ENCODE peak calls at places on chromosomes 3 and 15, in four cellular contexts. Q is body of pancreas, M is spleen, S is mesendoderm. C is an unnamed sample.

GRCh38 chr3:133804896-133805295 is 719 bp upstream of the SRPRB start:
- DNase-seq in S (no peak), M (no peak), Q (no peak), C (no peak)

GRCh38 chr3:41205591-41205990 is 6.3 kb downstream of the CTNNB1 start:
- DNase-seq in S (no peak), Q (no peak), M (no peak), C (no peak)

GRCh38 chr3:107367353-107367752 is 9.9 kb upstream of the CCDC54 start:
- DNase-seq in S (peak; percentile 58), M (no peak), Q (peak; percentile 13), C (no peak)

GRCh38 chr3:49718419-49719213 is 868 bp downstream of the AMIGO3 start:
- DNase-seq in Q (peak; percentile 43), S (no peak), M (peak; percentile 85), C (no peak)

GRCh38 chr3:62109534-62109933 is 263.8 kb downstream of the FEZF2 start:
- DNase-seq in S (peak; percentile 80), Q (no peak), M (no peak), C (peak; percentile 85)

GRCh38 chr15:60000113-60000823 is 3.8 kb upstream of the FOXB1 start:
- DNase-seq in M (no peak), Q (no peak), S (peak; percentile 72), C (peak; percentile 58)

GRCh38 chr3:15108869-15109268 is 9.9 kb upstream of the RBSN start:
- DNase-seq in S (no peak), Q (no peak), M (no peak), C (no peak)

GRCh38 chr3:39935261-39935660 is 125.9 kb downstream of the MYRIP start:
- DNase-seq in M (no peak), Q (no peak), S (peak; percentile 23), C (no peak)

GRCh38 chr3:74003712-74004111 is 379.0 kb upstream of the PDZRN3 start:
- DNase-seq in M (no peak), Q (no peak), S (no peak), C (no peak)

GRCh38 chr3:167742338-167742737 is 6.8 kb downstream of the SERPINI1 start:
- DNase-seq in M (no peak), S (no peak), Q (no peak), C (no peak)

GRCh38 chr3:128270559-128271492 is 117.5 kb downstream of the EEFSEC start:
- DNase-seq in S (peak; percentile 81), M (no peak), Q (no peak), C (no peak)

GRCh38 chr3:14680716-14681115 is 5.8 kb downstream of the C3orf20 start:
- DNase-seq in Q (no peak), S (no peak), M (no peak), C (peak; percentile 54)

GRCh38 chr15:95921404-95921803 is 409.1 kb upstream of the NR2F2 start:
- DNase-seq in M (no peak), Q (no peak), S (no peak), C (no peak)

GRCh38 chr15:67146875-67147381 is 81.5 kb downstream of the SMAD3 start:
- DNase-seq in S (peak; percentile 71), M (no peak), Q (no peak), C (peak; percentile 85)

GRCh38 chr3:189188466-189188865 is 16.7 kb downstream of the TPRG1 start:
- DNase-seq in Q (peak; percentile 16), M (no peak), S (no peak), C (no peak)

GRCh38 chr15:69578792-69579587 is 126.4 kb downstream of the RPLP1 start:
- DNase-seq in S (peak; percentile 47), Q (peak; percentile 95), M (peak; percentile 83), C (no peak)

GRCh38 chr15:88002721-88003120 is 253.8 kb downstream of the NTRK3 start:
- DNase-seq in Q (no peak), M (no peak), S (no peak), C (no peak)

GRCh38 chr15:88610756-88611231 is 10.3 kb upstream of the AEN start:
- DNase-seq in M (no peak), S (peak; percentile 86), Q (no peak), C (no peak)

GRCh38 chr15:90230610-90231009 is 3.1 kb downstream of the CIB1 start:
- DNase-seq in Q (no peak), M (peak; percentile 83), S (no peak), C (no peak)

GRCh38 chr3:82100378-82100777 is 338.9 kb upstream of the GBE1 start:
- DNase-seq in M (no peak), S (peak; percentile 40), Q (no peak), C (peak; percentile 47)

GRCh38 chr3:79657076-79657475 is 110.7 kb downstream of the ROBO1 start:
- DNase-seq in M (no peak), S (no peak), Q (no peak), C (no peak)

GRCh38 chr15:67024322-67024997 is 40.9 kb upstream of the SMAD3 start:
- DNase-seq in Q (peak; percentile 88), S (peak; percentile 59), M (no peak), C (peak; percentile 90)

GRCh38 chr3:131223373-131224289 is 157.9 kb upstream of the NUDT16 start:
- DNase-seq in M (no peak), Q (no peak), S (no peak), C (no peak)

GRCh38 chr3:124033360-124034015 is 41.6 kb upstream of the ROPN1 start:
- DNase-seq in M (peak; percentile 75), Q (peak; percentile 21), S (peak; percentile 9), C (no peak)

GRCh38 chr3:4986175-4986610 is 7.0 kb downstream of the BHLHE40 start:
- DNase-seq in S (no peak), Q (no peak), M (no peak), C (no peak)

GRCh38 chr3:133097214-133097613 is 59.0 kb downstream of the TMEM108 start:
- DNase-seq in Q (no peak), M (no peak), S (no peak), C (no peak)

GRCh38 chr15:31605467-31605931 is 278.9 kb downstream of the KLF13 start:
- DNase-seq in Q (no peak), M (no peak), S (peak; percentile 47), C (peak; percentile 78)

GRCh38 chr3:63635186-63635585 is 17.3 kb upstream of the SNTN start:
- DNase-seq in Q (no peak), M (no peak), S (no peak), C (no peak)

GRCh38 chr15:83206971-83207621 is 527 bp downstream of the HDGFL3 start:
- DNase-seq in Q (peak; percentile 35), M (peak; percentile 82), S (peak; percentile 62), C (peak; percentile 52)
- H3K4me3 ChIP-seq in Q (peak overlapping the region; percentile 78), M (peak overlapping the region; percentile 90), S (peak overlapping the region; percentile 93), C (peak overlapping the region; percentile 95)

GRCh38 chr3:99901200-99901926 is 83.7 kb downstream of the CMSS1 start:
- DNase-seq in Q (no peak), S (no peak), M (no peak), C (peak; percentile 67)
- H3K27ac ChIP-seq in Q (peak overlapping the region; percentile 41), S (no peak overlapping the region), M (peak overlapping the region; percentile 37), C (peak overlapping the region; percentile 36)

GRCh38 chr3:64685800-64686445 is 1.9 kb downstream of the ADAMTS9 start:
- DNase-seq in S (peak; percentile 94), M (peak; percentile 86), Q (peak; percentile 81), C (peak; percentile 72)
- H3K4me3 ChIP-seq in S (peak overlapping the region; percentile 59), M (peak overlapping the region; percentile 72), Q (peak overlapping the region; percentile 28), C (peak overlapping the region; percentile 59)

DNA sequence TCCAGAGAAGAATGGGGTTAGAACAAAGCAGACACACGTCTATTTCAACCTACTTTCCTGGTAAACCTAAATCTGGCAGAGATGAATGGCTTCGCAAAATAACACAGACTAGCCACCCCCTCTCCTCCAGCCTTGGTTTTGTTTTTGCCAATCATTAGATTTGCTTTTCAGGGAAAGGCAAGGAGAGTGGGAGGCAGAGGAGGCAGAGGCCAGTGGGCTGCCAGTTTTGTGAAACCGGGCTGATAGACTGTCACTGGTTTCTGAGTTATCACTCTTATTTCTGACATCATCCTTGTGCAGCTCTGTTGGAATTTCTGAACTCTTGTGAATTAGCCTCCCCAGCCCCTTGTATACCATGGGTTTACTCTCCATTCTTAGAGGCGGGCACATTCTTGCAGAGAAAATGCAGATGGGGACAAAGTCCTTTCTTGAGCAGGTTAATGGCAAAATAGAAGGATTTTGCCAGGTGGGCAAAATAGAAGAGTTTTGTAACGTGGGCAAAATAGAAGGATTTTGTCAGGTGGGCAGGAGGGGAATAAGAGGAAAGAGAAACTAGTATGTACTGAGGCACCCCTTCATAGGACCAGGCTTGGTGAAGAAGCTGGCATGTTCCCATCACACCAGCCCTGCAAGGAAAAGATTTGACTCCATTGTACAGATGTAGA is 3.2 kb upstream of the FEM1B start:
- DNase-seq in Q (no peak), S (no peak), M (no peak), C (no peak)
- H3K27ac ChIP-seq in Q (no peak overlapping the region), S (no peak overlapping the region), M (no peak overlapping the region), C (no peak overlapping the region)

GRCh38 chr3:16554126-16554525 is 40.6 kb upstream of the RFTN1 start:
- DNase-seq in S (no peak), Q (no peak), M (no peak), C (no peak)
- H3K4me3 ChIP-seq in S (no peak overlapping the region), Q (no peak overlapping the region), M (no peak overlapping the region), C (no peak overlapping the region)

DNA sequence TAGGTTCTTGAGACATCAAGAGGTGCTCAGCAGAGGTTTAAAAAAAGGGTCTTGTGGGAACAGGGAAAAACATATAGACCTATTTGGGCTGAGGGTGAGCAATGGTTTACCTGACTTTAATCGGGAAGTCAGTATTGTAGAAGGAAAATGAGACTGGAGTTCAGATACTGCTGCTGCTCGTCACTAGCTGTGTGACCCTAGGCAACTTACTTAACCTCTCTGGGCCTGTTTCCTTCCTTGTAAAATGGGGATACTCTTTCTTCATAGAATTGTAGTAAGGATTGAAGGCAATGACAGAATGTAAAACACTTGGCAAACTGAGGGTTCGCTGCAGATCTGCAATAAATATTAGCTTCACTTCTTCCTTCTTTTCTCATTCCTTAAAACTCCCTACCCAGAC is 327.5 kb upstream of the PROK2 start:
- DNase-seq in Q (no peak), S (no peak), M (no peak), C (no peak)
- H3K27ac ChIP-seq in Q (no peak overlapping the region), S (no peak overlapping the region), M (no peak overlapping the region), C (no peak overlapping the region)

GRCh38 chr3:65335587-65335986 is 647.8 kb upstream of the ADAMTS9 start:
- DNase-seq in M (no peak), Q (no peak), S (no peak), C (no peak)
- H3K4me3 ChIP-seq in M (no peak overlapping the region), Q (no peak overlapping the region), S (no peak overlapping the region), C (no peak overlapping the region)